ENCODE peak calls at places on chromosomes 12 and 14, in ten cellular contexts. M, H, G, Q, R, N, J, E, C and X are unnamed samples.

GRCh38 chr14:105178069-105178867 is 2.8 kb downstream of the NUDT14 start:
- DNase-seq in N (no peak), C (no peak), Q (no peak), R (no peak), G (no peak), J (no peak), H (no peak), M (no peak), E (no peak), X (no peak)

GRCh38 chr14:100804558-100805309 is 21.2 kb upstream of the MEG3 start:
- DNase-seq in R (no peak), J (no peak), N (no peak), E (no peak), H (no peak), C (no peak), G (no peak), M (no peak), Q (peak), X (no peak)

GRCh38 chr12:68405292-68405900 is 73.2 kb upstream of the MDM1 start:
- DNase-seq in N (no peak), Q (no peak), G (no peak), E (no peak), J (no peak), C (no peak), H (no peak), R (no peak), M (peak), X (no peak)

GRCh38 chr12:1972856-1973317 is 31.4 kb downstream of the DCP1B start:
- DNase-seq in C (peak), J (no peak), Q (peak), G (no peak), E (no peak), M (peak), H (no peak), N (peak), R (peak), X (no peak)

GRCh38 chr14:53638966-53639365 is 317.7 kb downstream of the BMP4 start:
- DNase-seq in R (no peak), Q (no peak), E (no peak), N (no peak), J (no peak), C (no peak), G (no peak), M (no peak), H (no peak), X (no peak)

GRCh38 chr12:82357340-82357739 is 847 bp downstream of the CCDC59 start:
- DNase-seq in Q (no peak), N (no peak), R (no peak), G (no peak), M (no peak), J (no peak), E (no peak), C (no peak), H (no peak), X (no peak)

GRCh38 chr12:132294121-132295034 is 35.0 kb downstream of the GALNT9 start:
- DNase-seq in G (no peak), M (no peak), N (no peak), R (no peak), J (no peak), Q (no peak), C (no peak), E (no peak), H (no peak), X (no peak)

GRCh38 chr14:60722836-60723217 is 1.3 kb downstream of the SIX4 start:
- DNase-seq in H (peak), M (no peak), E (no peak), G (no peak), N (no peak), J (no peak), C (no peak), Q (peak), R (peak), X (peak)

GRCh38 chr12:7091660-7092228 is 501 bp downstream of the C1R start:
- DNase-seq in G (no peak), R (no peak), Q (peak), M (peak), H (peak), N (no peak), J (no peak), E (no peak), C (no peak), X (no peak)

GRCh38 chr12:127930122-127930521 is 336.8 kb upstream of the TMEM132C start:
- DNase-seq in M (no peak), H (no peak), C (no peak), Q (no peak), R (no peak), N (no peak), E (no peak), G (no peak), J (no peak), X (no peak)

GRCh38 chr12:39426636-39427245 is 16.2 kb downstream of the KIF21A start:
- DNase-seq in J (no peak), M (no peak), G (no peak), E (no peak), R (no peak), H (no peak), Q (no peak), N (no peak), C (no peak), X (no peak)

GRCh38 chr14:96173646-96174475 is 30.8 kb upstream of the BDKRB2 start:
- DNase-seq in M (no peak), R (no peak), Q (no peak), C (no peak), E (no peak), G (no peak), N (no peak), J (no peak), H (no peak), X (no peak)

GRCh38 chr12:94983321-94983720 is 20.2 kb downstream of the NDUFA12 start:
- DNase-seq in N (no peak), J (no peak), R (no peak), E (no peak), M (no peak), G (no peak), Q (no peak), C (peak), H (no peak), X (no peak)

GRCh38 chr12:10097521-10097920 is 1.3 kb downstream of the CLEC1A start:
- DNase-seq in J (no peak), Q (no peak), N (no peak), G (no peak), H (no peak), M (no peak), C (no peak), E (no peak), R (no peak), X (no peak)

GRCh38 chr14:93137864-93138263 is 22.1 kb upstream of the ITPK1 start:
- DNase-seq in G (no peak), H (peak), N (no peak), M (no peak), J (peak), R (peak), C (no peak), E (no peak), Q (peak), X (no peak)

GRCh38 chr14:90487031-90487430 is 90.2 kb downstream of the CALM1 start:
- DNase-seq in E (no peak), G (no peak), M (peak), R (no peak), H (peak), Q (no peak), J (peak), C (no peak), N (no peak), X (no peak)

GRCh38 chr14:71324767-71325272 is 417.6 kb downstream of the PCNX1 start:
- DNase-seq in R (no peak), C (peak), J (no peak), Q (no peak), G (peak), M (no peak), H (peak), E (no peak), N (no peak), X (no peak)

GRCh38 chr12:132327351-132328171 is 1.8 kb downstream of the GALNT9 start:
- DNase-seq in H (peak), M (no peak), R (peak), E (peak), J (no peak), C (peak), N (peak), Q (peak), G (no peak), X (no peak)

GRCh38 chr12:117047810-117048584 is 51.2 kb downstream of the TESC start:
- DNase-seq in C (peak), H (no peak), J (no peak), Q (no peak), N (peak), R (no peak), G (no peak), M (peak), E (peak), X (no peak)

GRCh38 chr12:93972411-93973208 is 175.8 kb upstream of the PLXNC1 start:
- DNase-seq in C (peak), N (peak), M (no peak), R (no peak), J (no peak), Q (peak), E (peak), G (no peak), H (no peak), X (no peak)

GRCh38 chr14:96189288-96189711 is 15.3 kb upstream of the BDKRB2 start:
- DNase-seq in H (no peak), M (no peak), Q (no peak), N (peak), G (no peak), R (no peak), J (no peak), E (no peak), C (peak), X (no peak)

GRCh38 chr14:57319636-57320035 is 50.9 kb downstream of the AP5M1 start:
- DNase-seq in H (no peak), J (no peak), G (no peak), E (no peak), R (no peak), N (no peak), C (no peak), Q (no peak), M (no peak), X (no peak)

GRCh38 chr12:46269429-46270241 is 792 bp upstream of the SLC38A1 start:
- DNase-seq in C (no peak), N (no peak), Q (peak), R (no peak), J (no peak), E (no peak), H (no peak), G (peak), M (no peak), X (no peak)

GRCh38 chr14:61661471-61661988 is 33.8 kb upstream of the HIF1A start:
- DNase-seq in H (no peak), E (no peak), J (no peak), N (peak), C (peak), R (no peak), G (no peak), Q (peak), M (no peak), X (no peak)

GRCh38 chr14:96016761-96017160 is 22.4 kb upstream of the C14orf132 start:
- DNase-seq in Q (no peak), G (no peak), N (peak), R (no peak), C (no peak), M (no peak), E (no peak), J (no peak), H (no peak), X (no peak)

GRCh38 chr12:14993117-14993516 is 20.3 kb downstream of the PDE6H start:
- DNase-seq in H (no peak), M (no peak), R (no peak), N (no peak), E (no peak), Q (no peak), G (no peak), J (no peak), C (peak), X (no peak)

GRCh38 chr12:6367969-6368892 is 7.1 kb downstream of the SCNN1A start:
- DNase-seq in J (no peak), M (no peak), H (no peak), R (no peak), E (no peak), G (no peak), C (no peak), Q (no peak), N (no peak), X (no peak)

GRCh38 chr12:56128669-56129209 is 672 bp downstream of the ESYT1 start:
- DNase-seq in M (no peak), C (peak), G (no peak), H (peak), Q (peak), N (no peak), R (peak), E (no peak), J (no peak), X (no peak)

GRCh38 chr14:34119107-34119858 is 168.4 kb upstream of the EGLN3 start:
- DNase-seq in N (no peak), H (no peak), C (no peak), Q (no peak), E (no peak), G (no peak), M (no peak), J (no peak), R (no peak), X (no peak)
- TF ChIP-seq CTCF in N (no peak), H (no peak), C (no peak), Q (no peak), E (no peak), G (no peak), M (no peak), J (no peak), R (no peak), X (no peak)

GRCh38 chr12:124829708-124830304 is 33.9 kb downstream of the SCARB1 start:
- DNase-seq in R (no peak), Q (no peak), M (no peak), N (no peak), E (no peak), G (no peak), J (no peak), C (no peak), H (no peak), X (no peak)
- TF ChIP-seq CTCF in R (no peak), Q (no peak), M (no peak), N (peak), E (no peak), G (no peak), J (no peak), C (no peak), H (no peak), X (no peak)

GRCh38 chr14:34099630-34100029 is 148.8 kb upstream of the EGLN3 start:
- DNase-seq in Q (no peak), R (no peak), N (no peak), H (no peak), G (no peak), C (no peak), M (no peak), E (no peak), J (no peak), X (no peak)

GRCh38 chr14:34098045-34098984 is 147.4 kb upstream of the EGLN3 start:
- DNase-seq in G (peak), R (peak), E (no peak), M (peak), J (peak), Q (no peak), C (peak), N (peak), H (peak), X (no peak)

GRCh38 chr14:34094384-34094783 is 143.5 kb upstream of the EGLN3 start:
- DNase-seq in M (no peak), G (no peak), N (no peak), H (no peak), R (no peak), Q (no peak), J (no peak), C (no peak), E (no peak), X (no peak)

GRCh38 chr14:34103176-34103575 is 152.3 kb upstream of the EGLN3 start:
- DNase-seq in R (no peak), C (no peak), N (no peak), E (no peak), G (no peak), Q (no peak), H (no peak), J (no peak), M (no peak), X (no peak)

GRCh38 chr14:34098985-34099349 is 148.1 kb upstream of the EGLN3 start:
- DNase-seq in N (no peak), R (no peak), H (no peak), E (no peak), M (no peak), Q (no peak), G (no peak), C (no peak), J (no peak), X (no peak)
- TF ChIP-seq CTCF in N (peak), R (no peak), H (no peak), E (no peak), M (peak), Q (no peak), G (peak), C (no peak), J (peak), X (no peak)

GRCh38 chr12:76426160-76426559 is 77.9 kb upstream of the BBS10 start:
- DNase-seq in G (no peak), R (no peak), M (no peak), H (no peak), Q (no peak), N (no peak), E (no peak), J (no peak), C (no peak), X (no peak)
- TF ChIP-seq CTCF in G (no peak), R (no peak), M (no peak), H (no peak), Q (no peak), N (no peak), E (no peak), J (no peak), C (no peak), X (no peak)

DNA sequence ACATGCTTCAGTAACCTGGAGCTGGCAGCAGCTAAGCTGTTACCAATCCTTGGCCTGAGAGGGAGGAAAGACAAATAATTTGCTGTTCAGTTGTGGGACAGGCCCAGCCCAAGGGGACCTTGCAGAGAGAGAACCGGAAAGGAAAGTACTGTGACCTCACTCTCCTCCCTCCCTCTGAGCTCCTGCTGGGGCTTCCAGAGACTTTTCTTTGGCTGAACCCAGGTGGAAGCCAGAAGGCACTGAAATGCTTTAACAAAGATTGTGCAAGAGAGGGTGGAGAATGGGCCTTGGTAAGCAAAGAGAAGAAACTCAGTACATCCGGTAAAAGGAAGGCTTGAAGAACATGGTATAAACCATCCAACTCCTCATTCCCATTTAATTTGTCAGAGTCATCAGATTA is 457.1 kb downstream of the GLT1D1 start:
- DNase-seq in Q (no peak), H (no peak), R (no peak), M (no peak), J (no peak), N (no peak), G (no peak), E (no peak), C (no peak), X (no peak)
- TF ChIP-seq CTCF in Q (no peak), H (no peak), R (no peak), M (no peak), J (no peak), N (no peak), G (no peak), E (no peak), C (no peak), X (no peak)

DNA sequence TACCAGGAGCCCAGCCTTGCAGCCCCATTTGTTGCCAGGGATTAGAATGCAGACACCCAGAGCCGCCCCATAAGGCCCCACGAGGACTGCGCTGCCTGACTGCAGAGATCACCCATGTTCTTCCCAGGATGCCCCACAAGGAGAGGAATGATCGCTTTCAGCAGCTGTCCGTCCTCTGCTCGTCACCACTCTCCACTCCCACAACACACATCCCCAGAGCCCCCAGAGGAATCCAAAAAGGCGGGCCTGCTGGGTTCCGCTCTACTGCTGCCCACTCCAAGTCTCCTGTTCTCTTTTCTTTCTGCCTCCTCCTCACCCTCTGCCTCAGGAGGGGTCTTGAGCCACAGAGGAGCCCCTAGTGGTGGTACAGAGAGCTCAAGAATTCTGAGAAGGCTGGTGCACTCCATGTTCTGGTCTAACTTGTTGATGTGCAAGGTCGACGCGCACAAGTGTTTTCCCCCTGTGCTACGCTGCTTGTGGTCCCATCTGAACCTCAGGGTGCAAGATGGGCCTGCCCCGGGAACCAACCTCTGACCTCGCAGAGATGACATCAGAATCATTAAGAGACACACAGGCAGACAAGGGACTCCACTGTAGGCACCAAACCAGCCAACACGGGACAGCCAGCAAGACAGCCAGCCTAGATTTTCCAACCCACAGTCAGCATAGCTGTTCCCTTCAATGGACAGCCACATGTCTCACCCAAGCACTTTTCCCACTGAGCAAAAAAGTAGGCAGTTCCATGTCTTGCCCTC is 30.0 kb downstream of the PXN start:
- DNase-seq in Q (peak), R (no peak), E (no peak), N (no peak), H (no peak), C (no peak), G (no peak), M (peak), J (no peak), X (no peak)
- TF ChIP-seq CTCF in Q (peak), R (no peak), E (peak), N (peak), H (no peak), C (peak), G (no peak), M (no peak), J (no peak), X (peak)